ENCODE peak calls at places on chromosome 1, in seven cellular contexts. One of them, this sample, is unnamed.

GRCh38 chr1:62689524-62689923 is 1.3 kb upstream of the DOCK7 start:
- DNase-seq in GM19239: no peak
- DNase-seq in lower lobe of right lung: no peak
- DNase-seq in NCI-H1694 treated with DMSO at 0.1 percent for 48 hours: no peak
- DNase-seq in stimulated activated naive B cell treated with anti-CD40 and anti-IgM and Interleukin-4, amounts not matched to agents 10 μg/mL and 1 μg/mL and 100 μg/mL, for 72 hours: no peak
- DNase-seq in H7: no peak
- DNase-seq in Kasumi-1: peak
- DNase-seq in this sample: no peak

GRCh38 chr1:183180634-183181056 is 5.4 kb upstream of the LAMC2 start:
- DNase-seq in GM19239: no peak
- DNase-seq in lower lobe of right lung: no peak
- DNase-seq in NCI-H1694 treated with DMSO at 0.1 percent for 48 hours: peak
- DNase-seq in stimulated activated naive B cell treated with anti-CD40 and anti-IgM and Interleukin-4, amounts not matched to agents 10 μg/mL and 1 μg/mL and 100 μg/mL, for 72 hours: peak
- DNase-seq in H7: no peak
- DNase-seq in Kasumi-1: no peak
- DNase-seq in this sample: peak

GRCh38 chr1:39369568-39369967 is 121.9 kb upstream of the BMP8A start:
- DNase-seq in GM19239: no peak
- DNase-seq in lower lobe of right lung: no peak
- DNase-seq in NCI-H1694 treated with DMSO at 0.1 percent for 48 hours: no peak
- DNase-seq in stimulated activated naive B cell treated with anti-CD40 and anti-IgM and Interleukin-4, amounts not matched to agents 10 μg/mL and 1 μg/mL and 100 μg/mL, for 72 hours: no peak
- DNase-seq in H7: no peak
- DNase-seq in Kasumi-1: no peak
- DNase-seq in this sample: peak

GRCh38 chr1:227333423-227333822 is 15.1 kb upstream of the CDC42BPA start:
- DNase-seq in GM19239: no peak
- DNase-seq in lower lobe of right lung: no peak
- DNase-seq in NCI-H1694 treated with DMSO at 0.1 percent for 48 hours: no peak
- DNase-seq in stimulated activated naive B cell treated with anti-CD40 and anti-IgM and Interleukin-4, amounts not matched to agents 10 μg/mL and 1 μg/mL and 100 μg/mL, for 72 hours: no peak
- DNase-seq in H7: no peak
- DNase-seq in Kasumi-1: no peak
- DNase-seq in this sample: no peak

GRCh38 chr1:209861242-209861641 is 33.5 kb downstream of the UTP25 start:
- DNase-seq in GM19239: no peak
- DNase-seq in lower lobe of right lung: no peak
- DNase-seq in NCI-H1694 treated with DMSO at 0.1 percent for 48 hours: peak
- DNase-seq in stimulated activated naive B cell treated with anti-CD40 and anti-IgM and Interleukin-4, amounts not matched to agents 10 μg/mL and 1 μg/mL and 100 μg/mL, for 72 hours: no peak
- DNase-seq in H7: no peak
- DNase-seq in Kasumi-1: no peak
- DNase-seq in this sample: no peak

GRCh38 chr1:26574018-26574417 is 44.5 kb downstream of the RPS6KA1 start:
- DNase-seq in GM19239: no peak
- DNase-seq in lower lobe of right lung: no peak
- DNase-seq in NCI-H1694 treated with DMSO at 0.1 percent for 48 hours: no peak
- DNase-seq in stimulated activated naive B cell treated with anti-CD40 and anti-IgM and Interleukin-4, amounts not matched to agents 10 μg/mL and 1 μg/mL and 100 μg/mL, for 72 hours: no peak
- DNase-seq in H7: no peak
- DNase-seq in Kasumi-1: no peak
- DNase-seq in this sample: no peak

GRCh38 chr1:235999259-235999925 is 65.5 kb downstream of the NID1 start:
- DNase-seq in GM19239: peak
- DNase-seq in lower lobe of right lung: no peak
- DNase-seq in NCI-H1694 treated with DMSO at 0.1 percent for 48 hours: no peak
- DNase-seq in stimulated activated naive B cell treated with anti-CD40 and anti-IgM and Interleukin-4, amounts not matched to agents 10 μg/mL and 1 μg/mL and 100 μg/mL, for 72 hours: peak
- DNase-seq in H7: no peak
- DNase-seq in Kasumi-1: peak
- DNase-seq in this sample: no peak

GRCh38 chr1:182101415-182102041 is 40.0 kb upstream of the ZNF648 start:
- DNase-seq in GM19239: no peak
- DNase-seq in lower lobe of right lung: peak
- DNase-seq in NCI-H1694 treated with DMSO at 0.1 percent for 48 hours: no peak
- DNase-seq in stimulated activated naive B cell treated with anti-CD40 and anti-IgM and Interleukin-4, amounts not matched to agents 10 μg/mL and 1 μg/mL and 100 μg/mL, for 72 hours: no peak
- DNase-seq in H7: peak
- DNase-seq in Kasumi-1: no peak
- DNase-seq in this sample: peak

GRCh38 chr1:153081736-153082135 is 10.3 kb upstream of the SPRR2B start:
- DNase-seq in GM19239: no peak
- DNase-seq in lower lobe of right lung: no peak
- DNase-seq in NCI-H1694 treated with DMSO at 0.1 percent for 48 hours: no peak
- DNase-seq in stimulated activated naive B cell treated with anti-CD40 and anti-IgM and Interleukin-4, amounts not matched to agents 10 μg/mL and 1 μg/mL and 100 μg/mL, for 72 hours: no peak
- DNase-seq in H7: no peak
- DNase-seq in Kasumi-1: no peak
- DNase-seq in this sample: no peak

GRCh38 chr1:55195523-55196233 is 19.5 kb downstream of the USP24 start:
- DNase-seq in GM19239: no peak
- DNase-seq in lower lobe of right lung: no peak
- DNase-seq in NCI-H1694 treated with DMSO at 0.1 percent for 48 hours: no peak
- DNase-seq in stimulated activated naive B cell treated with anti-CD40 and anti-IgM and Interleukin-4, amounts not matched to agents 10 μg/mL and 1 μg/mL and 100 μg/mL, for 72 hours: no peak
- DNase-seq in H7: no peak
- DNase-seq in Kasumi-1: peak
- DNase-seq in this sample: no peak

GRCh38 chr1:65564493-65564892 is 144.0 kb downstream of the LEPR start:
- DNase-seq in GM19239: no peak
- DNase-seq in lower lobe of right lung: no peak
- DNase-seq in NCI-H1694 treated with DMSO at 0.1 percent for 48 hours: no peak
- DNase-seq in stimulated activated naive B cell treated with anti-CD40 and anti-IgM and Interleukin-4, amounts not matched to agents 10 μg/mL and 1 μg/mL and 100 μg/mL, for 72 hours: no peak
- DNase-seq in H7: peak
- DNase-seq in Kasumi-1: no peak
- DNase-seq in this sample: no peak

GRCh38 chr1:20035114-20035513 is 34.9 kb upstream of the PLA2G5 start:
- DNase-seq in GM19239: no peak
- DNase-seq in lower lobe of right lung: no peak
- DNase-seq in NCI-H1694 treated with DMSO at 0.1 percent for 48 hours: no peak
- DNase-seq in stimulated activated naive B cell treated with anti-CD40 and anti-IgM and Interleukin-4, amounts not matched to agents 10 μg/mL and 1 μg/mL and 100 μg/mL, for 72 hours: no peak
- DNase-seq in H7: no peak
- DNase-seq in Kasumi-1: no peak
- DNase-seq in this sample: no peak

GRCh38 chr1:86618358-86618757 is 71.5 kb downstream of the CLCA4 start:
- DNase-seq in GM19239: no peak
- DNase-seq in lower lobe of right lung: no peak
- DNase-seq in NCI-H1694 treated with DMSO at 0.1 percent for 48 hours: no peak
- DNase-seq in stimulated activated naive B cell treated with anti-CD40 and anti-IgM and Interleukin-4, amounts not matched to agents 10 μg/mL and 1 μg/mL and 100 μg/mL, for 72 hours: no peak
- DNase-seq in H7: no peak
- DNase-seq in Kasumi-1: no peak
- DNase-seq in this sample: no peak

GRCh38 chr1:156268336-156268735 is 14.3 kb downstream of the SMG5 start:
- DNase-seq in GM19239: no peak
- DNase-seq in lower lobe of right lung: no peak
- DNase-seq in NCI-H1694 treated with DMSO at 0.1 percent for 48 hours: no peak
- DNase-seq in stimulated activated naive B cell treated with anti-CD40 and anti-IgM and Interleukin-4, amounts not matched to agents 10 μg/mL and 1 μg/mL and 100 μg/mL, for 72 hours: no peak
- DNase-seq in H7: no peak
- DNase-seq in Kasumi-1: no peak
- DNase-seq in this sample: no peak

GRCh38 chr1:117826551-117827078 is 102.8 kb downstream of the GDAP2 start:
- DNase-seq in GM19239: no peak
- DNase-seq in lower lobe of right lung: no peak
- DNase-seq in NCI-H1694 treated with DMSO at 0.1 percent for 48 hours: peak
- DNase-seq in stimulated activated naive B cell treated with anti-CD40 and anti-IgM and Interleukin-4, amounts not matched to agents 10 μg/mL and 1 μg/mL and 100 μg/mL, for 72 hours: no peak
- DNase-seq in H7: no peak
- DNase-seq in Kasumi-1: no peak
- DNase-seq in this sample: no peak

GRCh38 chr1:201119206-201119814 is 7.1 kb upstream of the CACNA1S start:
- DNase-seq in GM19239: peak
- DNase-seq in lower lobe of right lung: no peak
- DNase-seq in NCI-H1694 treated with DMSO at 0.1 percent for 48 hours: peak
- DNase-seq in stimulated activated naive B cell treated with anti-CD40 and anti-IgM and Interleukin-4, amounts not matched to agents 10 μg/mL and 1 μg/mL and 100 μg/mL, for 72 hours: peak
- DNase-seq in H7: peak
- DNase-seq in Kasumi-1: peak
- DNase-seq in this sample: peak

GRCh38 chr1:1175221-1176062 is 1.8 kb downstream of the TTLL10 start:
- DNase-seq in GM19239: no peak
- DNase-seq in lower lobe of right lung: no peak
- DNase-seq in NCI-H1694 treated with DMSO at 0.1 percent for 48 hours: no peak
- DNase-seq in stimulated activated naive B cell treated with anti-CD40 and anti-IgM and Interleukin-4, amounts not matched to agents 10 μg/mL and 1 μg/mL and 100 μg/mL, for 72 hours: no peak
- DNase-seq in H7: no peak
- DNase-seq in Kasumi-1: peak
- DNase-seq in this sample: no peak

GRCh38 chr1:165443539-165444289 is 1.2 kb downstream of the RXRG start:
- DNase-seq in GM19239: no peak
- DNase-seq in lower lobe of right lung: peak
- DNase-seq in NCI-H1694 treated with DMSO at 0.1 percent for 48 hours: no peak
- DNase-seq in stimulated activated naive B cell treated with anti-CD40 and anti-IgM and Interleukin-4, amounts not matched to agents 10 μg/mL and 1 μg/mL and 100 μg/mL, for 72 hours: no peak
- DNase-seq in H7: peak
- DNase-seq in Kasumi-1: no peak
- DNase-seq in this sample: peak